ENCODE peak calls at places on chromosome 15, in seven cellular contexts. T is H7; S is heart right ventricle; O is CD8-positive, alpha-beta T cell; P is astrocyte; V is left ventricle myocardium inferior; K is lower lobe of right lung. R is an unnamed sample. For H3K36me3, the result is how much of the 10 kb centered on the place peaks cover.

GRCh38 chr15:49908571-49909295 is 210.3 kb downstream of the ATP8B4 start:
- DNase-seq in P (no peak), S (no peak), V (no peak), T (no peak), K (no peak), O (no peak), R (no peak)

GRCh38 chr15:63860161-63860954 is 26.6 kb upstream of the HERC1 start:
- DNase-seq in P (no peak), K (no peak), T (no peak), O (peak), V (no peak), S (no peak), R (no peak)

GRCh38 chr15:30997270-30997669 is 5.8 kb upstream of the MTMR10 start:
- DNase-seq in K (no peak), O (no peak), T (no peak), S (no peak), V (no peak), P (no peak), R (no peak)

GRCh38 chr15:80151148-80151547 is 1.7 kb upstream of the FAH start:
- DNase-seq in P (no peak), S (no peak), O (no peak), K (no peak), T (no peak), V (no peak), R (no peak)

GRCh38 chr15:51750942-51751686 is at the start of gene TMOD2:
- DNase-seq in K (peak), T (peak), P (no peak), S (peak), O (peak), V (peak), R (peak)

GRCh38 chr15:99954361-99955180 is 221.3 kb upstream of the LYSMD4 start:
- DNase-seq in O (no peak), V (no peak), K (no peak), T (peak), S (no peak), P (no peak), R (no peak)

GRCh38 chr15:88238618-88239430 is 17.7 kb downstream of the NTRK3 start:
- DNase-seq in O (no peak), T (no peak), K (no peak), P (peak), S (no peak), V (no peak), R (no peak)

GRCh38 chr15:78204351-78205309 is 29.7 kb downstream of the ACSBG1 start:
- DNase-seq in P (no peak), V (peak), O (no peak), S (peak), K (no peak), T (peak), R (no peak)

GRCh38 chr15:86106306-86106705 is 26.6 kb downstream of the AGBL1 start:
- DNase-seq in T (no peak), P (no peak), K (no peak), O (no peak), V (no peak), S (no peak), R (no peak)

GRCh38 chr15:82043130-82043673 is 2.6 kb downstream of the MEX3B start:
- DNase-seq in V (no peak), O (no peak), K (no peak), P (no peak), S (no peak), T (peak), R (peak)

GRCh38 chr15:62545392-62546227 is 380.5 kb upstream of the C2CD4B start:
- DNase-seq in V (no peak), O (no peak), K (no peak), P (peak), S (peak), T (no peak), R (no peak)

GRCh38 chr15:60390931-60391501 is 6.8 kb downstream of the ANXA2 start:
- DNase-seq in T (no peak), K (no peak), O (no peak), V (no peak), S (no peak), P (peak), R (no peak)

GRCh38 chr15:56736308-56736707 is 3.0 kb upstream of the ZNF280D start:
- DNase-seq in P (peak), T (no peak), V (no peak), K (no peak), S (no peak), O (no peak), R (no peak)

GRCh38 chr15:22933641-22934061 is 46.5 kb downstream of the CYFIP1 start:
- DNase-seq in T (no peak), V (no peak), O (no peak), P (peak), S (no peak), K (no peak), R (no peak)

GRCh38 chr15:41810651-41811431 is 17.1 kb upstream of the JMJD7 start:
- DNase-seq in S (no peak), V (no peak), T (no peak), O (no peak), P (no peak), K (no peak), R (no peak)

GRCh38 chr15:49045691-49046112 is 544 bp downstream of the SECISBP2L start:
- DNase-seq in O (no peak), V (no peak), P (peak), K (no peak), S (no peak), T (no peak), R (no peak)

GRCh38 chr15:57090460-57090859 is 172.0 kb downstream of the TCF12 start:
- DNase-seq in V (no peak), T (no peak), K (no peak), S (no peak), O (no peak), P (peak), R (no peak)

GRCh38 chr15:33089878-33090757 is 104.4 kb downstream of the FMN1 start:
- DNase-seq in V (no peak), P (peak), K (no peak), S (no peak), O (no peak), T (no peak), R (no peak)

GRCh38 chr15:36358094-36358961 is 221.1 kb upstream of the CDIN1 start:
- DNase-seq in K (no peak), S (no peak), V (no peak), O (no peak), P (peak), T (no peak), R (no peak)

GRCh38 chr15:77659350-77660321 is 26.9 kb upstream of the LINGO1 start:
- DNase-seq in S (peak), T (peak), P (peak), K (peak), O (no peak), V (peak), R (no peak)

GRCh38 chr15:92650256-92650655 is 5.3 kb downstream of the FAM174B start:
- DNase-seq in T (no peak), K (no peak), P (peak), V (no peak), O (no peak), S (no peak), R (no peak)

GRCh38 chr15:45199136-45199810 is 11.5 kb upstream of the SHF start:
- DNase-seq in K (no peak), P (peak), T (no peak), V (no peak), S (no peak), O (peak), R (peak)

GRCh38 chr15:72487070-72487797 is 13.1 kb downstream of the ARIH1 start:
- DNase-seq in O (no peak), T (no peak), V (no peak), P (peak), S (no peak), K (no peak), R (no peak)

GRCh38 chr15:79897701-79898113 is 893 bp upstream of the MTHFS start:
- DNase-seq in S (no peak), P (no peak), K (no peak), O (no peak), T (no peak), V (no peak), R (no peak)

GRCh38 chr15:55796321-55796965 is 53.5 kb upstream of the PRTG start:
- DNase-seq in P (peak), T (no peak), K (no peak), S (no peak), O (no peak), V (no peak), R (no peak)

GRCh38 chr15:42156266-42156922 is at the start of gene PLA2G4F:
- DNase-seq in S (no peak), K (peak), V (no peak), O (no peak), P (no peak), T (peak), R (no peak)

GRCh38 chr15:72086010-72086697 is 31.8 kb downstream of the MYO9A start:
- DNase-seq in O (no peak), P (no peak), S (no peak), T (no peak), V (peak), K (peak), R (no peak)

GRCh38 chr15:74415966-74416916 is 17.5 kb downstream of the SEMA7A start:
- DNase-seq in K (no peak), T (no peak), O (no peak), S (no peak), P (no peak), V (no peak), R (no peak)

GRCh38 chr15:31262143-31262530 is 64.5 kb upstream of the KLF13 start:
- DNase-seq in V (no peak), T (no peak), K (no peak), P (no peak), S (no peak), O (no peak), R (no peak)

GRCh38 chr15:48566669-48567068 is 78.8 kb downstream of the FBN1 start:
- DNase-seq in V (no peak), P (peak), T (no peak), S (no peak), O (no peak), K (no peak), R (no peak)

GRCh38 chr15:63930034-63930433 is 96.3 kb upstream of the HERC1 start:
- DNase-seq in O (no peak), V (no peak), S (no peak), K (no peak), P (no peak), T (no peak), R (no peak)

GRCh38 chr15:80856400-80856799 is 77.2 kb downstream of the CEMIP start:
- DNase-seq in K (no peak), P (no peak), O (no peak), S (no peak), V (no peak), T (peak), R (no peak)

GRCh38 chr15:62572797-62573196 is 407.7 kb upstream of the C2CD4B start:
- DNase-seq in V (no peak), S (no peak), T (peak), K (no peak), P (no peak), O (no peak), R (no peak)

GRCh38 chr15:57436166-57436565 is 59.9 kb downstream of the CGNL1 start:
- DNase-seq in K (no peak), V (no peak), O (no peak), P (no peak), S (no peak), T (no peak), R (no peak)

GRCh38 chr15:43769584-43770228 is 7.1 kb downstream of the ELL3 start:
- DNase-seq in T (peak), O (peak), K (peak), P (peak), V (peak), S (peak), R (no peak)
- H3K36me3 ChIP-seq in T (under half), O (half or more), K (half or more), P (half or more), V (half or more), S (half or more), R (under half)

DNA sequence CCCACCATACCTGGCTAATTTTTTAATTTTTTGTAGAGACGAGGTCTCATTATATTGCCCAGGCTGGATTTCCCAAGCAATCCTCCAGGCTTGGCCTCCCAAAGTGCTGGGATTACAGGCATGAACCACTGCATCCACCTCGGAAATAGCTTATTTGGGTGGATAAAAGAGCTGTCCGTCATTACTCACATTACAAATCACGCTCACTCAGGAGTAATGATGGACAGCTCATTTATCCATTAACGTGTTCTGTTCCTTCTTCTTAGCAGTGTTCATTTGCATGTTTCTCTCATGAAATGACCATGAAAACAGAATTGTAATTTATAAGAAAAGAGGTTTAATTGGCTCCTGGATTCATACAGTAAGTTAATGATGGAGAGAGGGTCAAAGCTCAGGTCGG is 9.8 kb downstream of the SV2B start:
- DNase-seq in T (no peak), S (no peak), P (no peak), O (no peak), V (no peak), K (no peak), R (no peak)
- H3K4me3 ChIP-seq in T (no peak), S (no peak), P (no peak), O (no peak), V (no peak), K (no peak), R (no peak)

DNA sequence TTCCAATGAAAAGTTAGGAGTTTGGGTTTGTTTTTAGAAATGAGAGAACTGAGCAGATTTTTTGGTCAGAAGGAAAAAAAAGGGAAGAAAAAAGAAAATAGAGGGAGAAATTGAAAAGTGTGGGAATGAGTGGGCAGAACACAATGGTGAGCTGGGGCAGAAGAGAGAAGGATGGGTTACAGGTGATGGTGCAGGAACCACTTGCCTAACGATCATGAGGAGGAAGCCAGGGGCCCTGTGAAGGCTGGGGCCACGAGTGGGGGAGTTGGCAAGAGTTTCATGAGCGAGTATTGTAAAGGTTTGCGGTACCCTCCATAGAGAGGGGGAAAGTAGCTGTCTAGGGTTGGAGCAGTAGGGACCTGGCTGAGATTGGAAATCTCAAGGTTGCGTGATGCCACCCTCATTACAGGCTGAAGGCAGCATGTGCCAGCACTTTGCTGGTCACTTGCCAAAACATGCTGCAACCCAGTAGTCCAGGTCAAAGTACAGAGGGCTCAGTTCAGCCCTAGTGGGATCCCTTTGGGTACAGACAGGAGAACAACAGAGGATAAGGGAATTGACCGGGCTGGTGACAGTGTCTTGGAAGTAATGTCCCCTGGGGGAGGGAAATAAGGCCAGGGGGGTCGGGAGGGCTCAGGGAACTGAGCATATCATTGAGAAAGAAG is 6.6 kb downstream of the IVD start:
- DNase-seq in K (no peak), P (no peak), O (no peak), S (no peak), V (no peak), T (no peak), R (no peak)
- H3K36me3 ChIP-seq in K (half or more), P (under half), O (under half), S (half or more), V (half or more), T (half or more), R (under half)

DNA sequence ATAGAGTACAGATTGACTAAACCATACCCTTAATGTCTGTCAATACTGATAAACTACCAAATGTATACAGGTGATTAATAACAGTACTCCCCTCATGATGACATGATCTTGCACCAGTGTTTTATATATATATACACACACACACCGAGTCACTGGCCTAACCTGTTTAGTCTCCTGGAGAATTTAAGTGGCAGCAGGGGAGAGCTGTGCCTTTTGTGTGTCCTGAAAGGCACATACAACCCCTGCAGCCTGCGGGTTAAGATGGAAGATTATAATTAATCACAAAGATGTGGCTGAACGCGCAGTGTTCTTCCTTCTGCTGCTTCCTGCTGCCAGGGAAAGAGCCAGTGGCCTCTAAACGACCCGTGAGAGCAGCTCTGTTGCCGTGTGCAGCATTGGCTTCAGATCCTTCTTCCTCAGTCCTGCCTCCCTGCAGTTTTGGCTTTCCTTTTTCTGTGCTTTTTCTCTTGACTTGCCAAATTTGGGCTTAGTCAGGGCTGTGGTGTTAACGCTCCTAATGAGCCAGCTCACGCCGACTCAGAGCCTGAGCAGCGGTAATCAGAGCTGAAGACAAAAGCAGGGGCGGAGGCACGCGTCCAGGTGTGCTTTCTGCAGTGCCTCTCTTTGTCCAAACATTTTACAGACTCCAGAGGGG is 42.5 kb upstream of the UBE3A start:
- DNase-seq in S (no peak), K (no peak), P (peak), T (peak), O (no peak), V (no peak), R (no peak)
- H3K4me3 ChIP-seq in S (no peak), K (no peak), P (no peak), T (no peak), O (no peak), V (no peak), R (no peak)

DNA sequence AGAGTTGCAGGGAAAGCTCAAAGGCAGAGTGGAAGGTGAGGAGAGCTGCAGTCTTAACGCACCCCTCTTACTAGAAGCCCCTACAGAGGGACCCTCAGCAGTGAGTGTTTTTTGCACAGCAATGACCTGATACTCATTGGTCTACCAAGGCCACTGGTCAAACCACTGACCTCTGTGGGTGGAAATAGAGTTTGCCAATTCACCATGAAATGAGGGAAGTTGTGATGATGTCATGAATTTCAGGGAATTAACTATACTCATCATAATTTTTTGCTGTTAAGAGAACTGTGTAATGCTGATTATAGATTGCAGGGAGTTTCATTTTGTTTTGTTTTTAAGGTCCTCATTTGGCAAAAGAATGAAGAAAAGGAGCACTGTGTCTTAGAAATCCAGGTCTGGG is 101.7 kb upstream of the SMAD3 start:
- DNase-seq in K (no peak), S (no peak), V (no peak), O (no peak), P (no peak), T (no peak), R (no peak)
- H3K36me3 ChIP-seq in K (under half), S (under half), V (under half), O (under half), P (under half), T (under half), R (under half)

GRCh38 chr15:70483513-70483912 is 279.8 kb downstream of the UACA start:
- DNase-seq in O (no peak), T (no peak), P (no peak), V (no peak), S (no peak), K (no peak), R (no peak)

GRCh38 chr15:70487380-70487725 is 276.0 kb downstream of the UACA start:
- DNase-seq in P (no peak), K (no peak), O (no peak), S (no peak), V (no peak), T (no peak), R (no peak)

GRCh38 chr15:70486012-70486411 is 277.3 kb downstream of the UACA start:
- DNase-seq in P (no peak), S (no peak), O (no peak), T (no peak), V (no peak), K (no peak), R (no peak)

GRCh38 chr15:70486451-70487379 is 276.6 kb downstream of the UACA start:
- DNase-seq in V (peak), P (peak), T (no peak), K (peak), S (no peak), O (peak), R (peak)

GRCh38 chr15:70484993-70485392 is 278.4 kb downstream of the UACA start:
- DNase-seq in V (no peak), T (no peak), O (no peak), S (no peak), K (no peak), P (no peak), R (no peak)
- H3K4me3 ChIP-seq in V (no peak), T (no peak), O (no peak), S (no peak), K (no peak), P (no peak), R (no peak)

GRCh38 chr15:40008061-40008460 is 30.9 kb downstream of the SRP14 start:
- DNase-seq in V (no peak), S (no peak), K (no peak), O (no peak), T (no peak), P (peak), R (no peak)
- H3K36me3 ChIP-seq in V (half or more), S (half or more), K (half or more), O (under half), T (under half), P (half or more), R (under half)

R was measured in GM06990.